ENCODE peak calls at places on chromosomes 2 and 18, in seven cellular contexts. One of them, this sample, is unnamed.

GRCh38 chr18:2425426-2426317 is 145.6 kb downstream of the METTL4 start:
- DNase-seq in breast epithelium: no peak
- DNase-seq in PC-9: no peak
- DNase-seq in upper lobe of right lung: no peak
- DNase-seq in AG10803: peak
- DNase-seq in A549: no peak
- DNase-seq in Peyer's patch: no peak
- DNase-seq in this sample: no peak

GRCh38 chr18:61474918-61475317 is 141.7 kb downstream of the CDH20 start:
- DNase-seq in Peyer's patch: no peak
- DNase-seq in PC-9: no peak
- DNase-seq in breast epithelium: no peak
- DNase-seq in upper lobe of right lung: no peak
- DNase-seq in A549: no peak
- DNase-seq in AG10803: no peak
- DNase-seq in this sample: no peak

GRCh38 chr2:15731213-15731888 is 139.7 kb downstream of the DDX1 start:
- DNase-seq in Peyer's patch: no peak
- DNase-seq in A549: no peak
- DNase-seq in breast epithelium: no peak
- DNase-seq in upper lobe of right lung: no peak
- DNase-seq in PC-9: no peak
- DNase-seq in AG10803: no peak
- DNase-seq in this sample: no peak

GRCh38 chr2:133504566-133505505 is 63.4 kb downstream of the NCKAP5 start:
- DNase-seq in AG10803: peak
- DNase-seq in breast epithelium: peak
- DNase-seq in PC-9: no peak
- DNase-seq in Peyer's patch: no peak
- DNase-seq in A549: peak
- DNase-seq in upper lobe of right lung: no peak
- DNase-seq in this sample: peak

GRCh38 chr2:197675711-197676188 is 363 bp upstream of the RFTN2 start:
- DNase-seq in A549: no peak
- DNase-seq in AG10803: peak
- DNase-seq in Peyer's patch: no peak
- DNase-seq in PC-9: no peak
- DNase-seq in breast epithelium: no peak
- DNase-seq in upper lobe of right lung: no peak
- DNase-seq in this sample: no peak

GRCh38 chr2:88919087-88919738 is 227.7 kb downstream of the RPIA start:
- DNase-seq in Peyer's patch: no peak
- DNase-seq in A549: peak
- DNase-seq in breast epithelium: no peak
- DNase-seq in PC-9: no peak
- DNase-seq in upper lobe of right lung: no peak
- DNase-seq in AG10803: peak
- DNase-seq in this sample: no peak

GRCh38 chr2:158243392-158243791 is 141.7 kb downstream of the UPP2 start:
- DNase-seq in breast epithelium: no peak
- DNase-seq in Peyer's patch: no peak
- DNase-seq in AG10803: no peak
- DNase-seq in upper lobe of right lung: no peak
- DNase-seq in A549: no peak
- DNase-seq in PC-9: no peak
- DNase-seq in this sample: no peak

GRCh38 chr2:28274911-28275685 is 117.6 kb upstream of the FOSL2 start:
- DNase-seq in upper lobe of right lung: no peak
- DNase-seq in AG10803: peak
- DNase-seq in PC-9: peak
- DNase-seq in Peyer's patch: peak
- DNase-seq in A549: peak
- DNase-seq in breast epithelium: no peak
- DNase-seq in this sample: no peak

GRCh38 chr2:24164416-24164973 is 10.4 kb upstream of the FAM228A start:
- DNase-seq in A549: peak
- DNase-seq in PC-9: no peak
- DNase-seq in AG10803: no peak
- DNase-seq in Peyer's patch: no peak
- DNase-seq in upper lobe of right lung: peak
- DNase-seq in breast epithelium: no peak
- DNase-seq in this sample: no peak

GRCh38 chr18:61340148-61340547 is 6.9 kb downstream of the CDH20 start:
- DNase-seq in A549: no peak
- DNase-seq in PC-9: no peak
- DNase-seq in AG10803: no peak
- DNase-seq in breast epithelium: no peak
- DNase-seq in upper lobe of right lung: no peak
- DNase-seq in Peyer's patch: no peak
- DNase-seq in this sample: no peak

GRCh38 chr2:224036731-224037376 is 2.2 kb downstream of the SERPINE2 start:
- DNase-seq in A549: no peak
- DNase-seq in PC-9: no peak
- DNase-seq in breast epithelium: no peak
- DNase-seq in AG10803: no peak
- DNase-seq in Peyer's patch: no peak
- DNase-seq in upper lobe of right lung: no peak
- DNase-seq in this sample: no peak

GRCh38 chr2:224668123-224668909 is 47.8 kb downstream of the CCDC195 start:
- DNase-seq in A549: no peak
- DNase-seq in breast epithelium: no peak
- DNase-seq in AG10803: no peak
- DNase-seq in PC-9: no peak
- DNase-seq in Peyer's patch: no peak
- DNase-seq in upper lobe of right lung: no peak
- DNase-seq in this sample: no peak

GRCh38 chr18:72848534-72849237 is 19.1 kb downstream of the NETO1 start:
- DNase-seq in PC-9: peak
- DNase-seq in upper lobe of right lung: no peak
- DNase-seq in breast epithelium: no peak
- DNase-seq in A549: no peak
- DNase-seq in AG10803: no peak
- DNase-seq in Peyer's patch: no peak
- DNase-seq in this sample: no peak

GRCh38 chr18:59718108-59719057 is 21.2 kb upstream of the CCBE1 start:
- DNase-seq in A549: peak
- DNase-seq in Peyer's patch: no peak
- DNase-seq in breast epithelium: no peak
- DNase-seq in PC-9: peak
- DNase-seq in upper lobe of right lung: no peak
- DNase-seq in AG10803: peak
- DNase-seq in this sample: no peak

GRCh38 chr2:186949716-186950256 is 100.8 kb upstream of the ZSWIM2 start:
- DNase-seq in AG10803: no peak
- DNase-seq in Peyer's patch: no peak
- DNase-seq in upper lobe of right lung: no peak
- DNase-seq in breast epithelium: no peak
- DNase-seq in A549: no peak
- DNase-seq in PC-9: no peak
- DNase-seq in this sample: no peak

GRCh38 chr2:238113611-238114010 is 13.5 kb downstream of the ESPNL start:
- DNase-seq in upper lobe of right lung: peak
- DNase-seq in A549: no peak
- DNase-seq in PC-9: no peak
- DNase-seq in AG10803: no peak
- DNase-seq in breast epithelium: no peak
- DNase-seq in Peyer's patch: peak
- DNase-seq in this sample: no peak

GRCh38 chr2:5022056-5022455 is 670.1 kb upstream of the SOX11 start:
- DNase-seq in PC-9: no peak
- DNase-seq in upper lobe of right lung: no peak
- DNase-seq in Peyer's patch: no peak
- DNase-seq in A549: no peak
- DNase-seq in breast epithelium: no peak
- DNase-seq in AG10803: no peak
- DNase-seq in this sample: no peak

GRCh38 chr2:222690564-222691200 is 19.2 kb downstream of the MOGAT1 start:
- DNase-seq in AG10803: peak
- DNase-seq in A549: peak
- DNase-seq in PC-9: peak
- DNase-seq in upper lobe of right lung: peak
- DNase-seq in breast epithelium: peak
- DNase-seq in Peyer's patch: peak
- DNase-seq in this sample: peak

GRCh38 chr18:54843302-54843701 is 15.0 kb downstream of the RAB27B start:
- DNase-seq in breast epithelium: no peak
- DNase-seq in AG10803: peak
- DNase-seq in A549: no peak
- DNase-seq in upper lobe of right lung: no peak
- DNase-seq in PC-9: no peak
- DNase-seq in Peyer's patch: no peak
- DNase-seq in this sample: no peak

GRCh38 chr2:201467666-201468065 is 16.1 kb downstream of the STRADB start:
- DNase-seq in PC-9: peak
- DNase-seq in breast epithelium: no peak
- DNase-seq in Peyer's patch: no peak
- DNase-seq in upper lobe of right lung: no peak
- DNase-seq in A549: no peak
- DNase-seq in AG10803: no peak
- DNase-seq in this sample: no peak

GRCh38 chr2:193502363-193503035 is 1307.8 kb upstream of the TMEFF2 start:
- DNase-seq in upper lobe of right lung: no peak
- DNase-seq in AG10803: no peak
- DNase-seq in Peyer's patch: no peak
- DNase-seq in PC-9: no peak
- DNase-seq in breast epithelium: no peak
- DNase-seq in A549: no peak
- DNase-seq in this sample: no peak
- H3K4me3 ChIP-seq in upper lobe of right lung: no peak
- H3K4me3 ChIP-seq in AG10803: no peak
- H3K4me3 ChIP-seq in Peyer's patch: no peak
- H3K4me3 ChIP-seq in PC-9: no peak
- H3K4me3 ChIP-seq in breast epithelium: no peak
- H3K4me3 ChIP-seq in A549: no peak
- H3K4me3 ChIP-seq in this sample: no peak

DNA sequence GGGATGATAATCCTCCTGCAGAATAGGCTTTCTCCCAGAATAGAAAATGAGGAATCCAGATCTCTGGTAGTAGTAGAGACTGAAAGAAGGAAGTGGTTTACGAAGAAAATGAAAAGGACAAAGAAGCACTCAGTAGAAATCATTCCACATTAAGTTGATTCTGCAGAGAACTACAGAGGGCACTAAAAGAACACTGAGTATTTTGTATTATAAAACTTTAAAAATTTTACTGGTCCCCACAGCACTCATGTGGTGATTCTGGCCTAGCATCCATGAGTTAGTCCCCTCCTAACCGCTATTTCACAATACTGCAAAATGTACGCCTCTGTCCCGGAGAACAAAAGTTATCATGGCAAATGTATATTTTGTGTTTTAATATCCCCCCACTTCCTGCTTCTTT is 42.9 kb upstream of the SLC35F5 start:
- DNase-seq in PC-9: no peak
- DNase-seq in upper lobe of right lung: no peak
- DNase-seq in A549: no peak
- DNase-seq in breast epithelium: no peak
- DNase-seq in Peyer's patch: no peak
- DNase-seq in AG10803: peak
- DNase-seq in this sample: no peak
- TF ChIP-seq CTCF in PC-9: peak
- TF ChIP-seq CTCF in upper lobe of right lung: no peak
- TF ChIP-seq CTCF in A549: peak
- TF ChIP-seq CTCF in breast epithelium: no peak
- TF ChIP-seq CTCF in Peyer's patch: no peak
- TF ChIP-seq CTCF in AG10803: peak
- TF ChIP-seq CTCF in this sample: no peak

GRCh38 chr2:195837987-195838386 is 181.0 kb downstream of the SLC39A10 start:
- DNase-seq in Peyer's patch: no peak
- DNase-seq in upper lobe of right lung: no peak
- DNase-seq in breast epithelium: no peak
- DNase-seq in PC-9: no peak
- DNase-seq in A549: no peak
- DNase-seq in AG10803: peak
- DNase-seq in this sample: no peak

GRCh38 chr2:195848119-195848899 is 191.3 kb downstream of the SLC39A10 start:
- DNase-seq in breast epithelium: no peak
- DNase-seq in A549: peak
- DNase-seq in upper lobe of right lung: no peak
- DNase-seq in Peyer's patch: no peak
- DNase-seq in AG10803: no peak
- DNase-seq in PC-9: no peak
- DNase-seq in this sample: no peak

DNA sequence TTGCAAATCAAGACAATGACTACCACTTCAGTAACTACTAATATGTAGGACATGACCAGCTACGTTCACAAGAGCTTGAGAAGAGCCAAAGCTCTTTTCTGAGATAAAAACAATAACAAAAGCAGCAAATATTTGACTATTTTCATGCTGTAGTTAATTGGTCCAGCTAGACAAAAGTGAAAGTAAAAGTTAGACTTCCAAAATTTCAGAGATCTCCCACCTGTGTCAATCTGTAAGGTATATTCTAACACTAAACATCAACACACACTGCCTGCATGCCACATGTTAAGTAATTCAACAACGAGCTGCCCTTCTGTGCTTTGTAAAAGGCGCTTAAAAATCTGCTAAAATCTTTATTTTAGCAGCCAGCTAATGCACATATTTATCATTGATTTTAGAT is 185.9 kb downstream of the SLC39A10 start:
- DNase-seq in PC-9: no peak
- DNase-seq in upper lobe of right lung: no peak
- DNase-seq in breast epithelium: no peak
- DNase-seq in Peyer's patch: no peak
- DNase-seq in A549: no peak
- DNase-seq in AG10803: no peak
- DNase-seq in this sample: no peak
- H3K4me3 ChIP-seq in PC-9: no peak
- H3K4me3 ChIP-seq in upper lobe of right lung: no peak
- H3K4me3 ChIP-seq in breast epithelium: no peak
- H3K4me3 ChIP-seq in Peyer's patch: no peak
- H3K4me3 ChIP-seq in A549: no peak
- H3K4me3 ChIP-seq in AG10803: no peak
- H3K4me3 ChIP-seq in this sample: no peak

DNA sequence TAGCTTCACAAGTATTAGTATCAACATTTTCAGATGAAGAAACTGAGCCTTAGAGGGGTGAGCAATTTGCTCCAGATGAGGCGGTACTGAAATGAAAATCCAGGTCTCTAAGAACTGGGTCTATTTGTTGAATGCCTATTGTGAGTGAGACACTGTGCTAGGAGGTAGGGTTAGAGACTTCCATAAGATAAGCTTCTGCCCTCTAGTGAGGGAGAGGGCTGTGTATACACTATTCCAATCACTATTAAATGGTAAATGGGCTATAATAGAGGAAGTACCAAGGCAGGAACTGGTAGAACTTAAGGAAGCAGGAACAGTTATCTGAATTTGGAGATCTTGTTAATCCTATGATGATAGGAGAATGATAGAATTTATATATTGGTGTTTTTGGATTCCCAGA is 23.6 kb upstream of the GLS start:
- DNase-seq in upper lobe of right lung: no peak
- DNase-seq in A549: peak
- DNase-seq in breast epithelium: no peak
- DNase-seq in Peyer's patch: no peak
- DNase-seq in AG10803: no peak
- DNase-seq in PC-9: no peak
- DNase-seq in this sample: no peak
- TF ChIP-seq CTCF in upper lobe of right lung: no peak
- TF ChIP-seq CTCF in A549: no peak
- TF ChIP-seq CTCF in breast epithelium: no peak
- TF ChIP-seq CTCF in Peyer's patch: no peak
- TF ChIP-seq CTCF in AG10803: no peak
- TF ChIP-seq CTCF in PC-9: no peak
- TF ChIP-seq CTCF in this sample: peak

This sample was measured in LNCaP clone FGC.